ENCODE peak calls at places on chromosome 5, in four cellular contexts. One of them, this sample, is unnamed.

GRCh38 chr5:1378096-1378495 is 33.2 kb upstream of the CLPTM1L start:
- DNase-seq in AG04450: no peak
- DNase-seq in fibroblast of mammary gland: no peak
- DNase-seq in AG04449: no peak
- DNase-seq in this sample: no peak

GRCh38 chr5:10827571-10827970 is 66.5 kb upstream of the DAP start:
- DNase-seq in AG04450: no peak
- DNase-seq in fibroblast of mammary gland: no peak
- DNase-seq in AG04449: no peak
- DNase-seq in this sample: no peak

GRCh38 chr5:156934450-156935211 is 28.4 kb downstream of the TIMD4 start:
- DNase-seq in AG04450: no peak
- DNase-seq in fibroblast of mammary gland: peak
- DNase-seq in AG04449: no peak
- DNase-seq in this sample: no peak

GRCh38 chr5:107781451-107781850 is 110.7 kb upstream of the EFNA5 start:
- DNase-seq in AG04450: no peak
- DNase-seq in fibroblast of mammary gland: peak
- DNase-seq in AG04449: no peak
- DNase-seq in this sample: no peak

GRCh38 chr5:6410421-6410820 is 32.1 kb upstream of the MED10 start:
- DNase-seq in AG04450: no peak
- DNase-seq in fibroblast of mammary gland: no peak
- DNase-seq in AG04449: no peak
- DNase-seq in this sample: no peak

GRCh38 chr5:96588551-96588950 is 73.6 kb upstream of the CAST start:
- DNase-seq in AG04450: no peak
- DNase-seq in fibroblast of mammary gland: no peak
- DNase-seq in AG04449: no peak
- DNase-seq in this sample: no peak

GRCh38 chr5:9348296-9348996 is 197.4 kb downstream of the SEMA5A start:
- DNase-seq in AG04450: no peak
- DNase-seq in fibroblast of mammary gland: peak
- DNase-seq in AG04449: peak
- DNase-seq in this sample: no peak

GRCh38 chr5:50302815-50303490 is 138.1 kb downstream of the EMB start:
- DNase-seq in AG04450: no peak
- DNase-seq in fibroblast of mammary gland: peak
- DNase-seq in AG04449: peak
- DNase-seq in this sample: no peak

GRCh38 chr5:6719417-6719816 is 6.2 kb downstream of the TENT4A start:
- DNase-seq in AG04450: no peak
- DNase-seq in fibroblast of mammary gland: no peak
- DNase-seq in AG04449: no peak
- DNase-seq in this sample: no peak

GRCh38 chr5:14777187-14777586 is 94.4 kb downstream of the ANKH start:
- DNase-seq in AG04450: no peak
- DNase-seq in fibroblast of mammary gland: no peak
- DNase-seq in AG04449: no peak
- DNase-seq in this sample: no peak

GRCh38 chr5:66002415-66002814 is 76.0 kb downstream of the ERBIN start:
- DNase-seq in AG04450: no peak
- DNase-seq in fibroblast of mammary gland: no peak
- DNase-seq in AG04449: no peak
- DNase-seq in this sample: no peak

GRCh38 chr5:168819004-168819626 is 239.9 kb upstream of the PANK3 start:
- DNase-seq in AG04450: no peak
- DNase-seq in fibroblast of mammary gland: no peak
- DNase-seq in AG04449: no peak
- DNase-seq in this sample: no peak

GRCh38 chr5:50667079-50667652 is 729 bp downstream of the PARP8 start:
- DNase-seq in AG04450: no peak
- DNase-seq in fibroblast of mammary gland: peak
- DNase-seq in AG04449: no peak
- DNase-seq in this sample: peak

GRCh38 chr5:97545856-97546570 is 363.0 kb upstream of the RIOK2 start:
- DNase-seq in AG04450: no peak
- DNase-seq in fibroblast of mammary gland: peak
- DNase-seq in AG04449: no peak
- DNase-seq in this sample: no peak

GRCh38 chr5:171616002-171616780 is 169.4 kb upstream of the SMIM23 start:
- DNase-seq in AG04450: no peak
- DNase-seq in fibroblast of mammary gland: no peak
- DNase-seq in AG04449: no peak
- DNase-seq in this sample: no peak

GRCh38 chr5:72288923-72289322 is 31.1 kb downstream of the MRPS27 start:
- DNase-seq in AG04450: no peak
- DNase-seq in fibroblast of mammary gland: no peak
- DNase-seq in AG04449: no peak
- DNase-seq in this sample: peak

GRCh38 chr5:168449166-168449565 is 37.1 kb upstream of the RARS1 start:
- DNase-seq in AG04450: no peak
- DNase-seq in fibroblast of mammary gland: no peak
- DNase-seq in AG04449: no peak
- DNase-seq in this sample: no peak

GRCh38 chr5:181061645-181062044 is 21.6 kb downstream of the BTNL9 start:
- DNase-seq in AG04450: no peak
- DNase-seq in fibroblast of mammary gland: no peak
- DNase-seq in AG04449: no peak
- DNase-seq in this sample: no peak

GRCh38 chr5:1652873-1653707 is 129.3 kb upstream of the LPCAT1 start:
- DNase-seq in AG04450: no peak
- DNase-seq in fibroblast of mammary gland: no peak
- DNase-seq in AG04449: no peak
- DNase-seq in this sample: no peak

GRCh38 chr5:5303242-5303641 is 119.2 kb upstream of the ICE1 start:
- DNase-seq in AG04450: no peak
- DNase-seq in fibroblast of mammary gland: no peak
- DNase-seq in AG04449: no peak
- DNase-seq in this sample: no peak

GRCh38 chr5:113378960-113379541 is 55.7 kb downstream of the TSSK1B start:
- DNase-seq in AG04450: peak
- DNase-seq in fibroblast of mammary gland: peak
- DNase-seq in AG04449: peak
- DNase-seq in this sample: peak

GRCh38 chr5:131615953-131616352 is 19.1 kb downstream of the RAPGEF6 start:
- DNase-seq in AG04450: no peak
- DNase-seq in fibroblast of mammary gland: no peak
- DNase-seq in AG04449: no peak
- DNase-seq in this sample: no peak

GRCh38 chr5:11602298-11602697 is 301.9 kb downstream of the CTNND2 start:
- DNase-seq in AG04450: no peak
- DNase-seq in fibroblast of mammary gland: no peak
- DNase-seq in AG04449: no peak
- DNase-seq in this sample: no peak

GRCh38 chr5:41559184-41559583 is 48.8 kb upstream of the PLCXD3 start:
- DNase-seq in AG04450: no peak
- DNase-seq in fibroblast of mammary gland: no peak
- DNase-seq in AG04449: no peak
- DNase-seq in this sample: no peak

DNA sequence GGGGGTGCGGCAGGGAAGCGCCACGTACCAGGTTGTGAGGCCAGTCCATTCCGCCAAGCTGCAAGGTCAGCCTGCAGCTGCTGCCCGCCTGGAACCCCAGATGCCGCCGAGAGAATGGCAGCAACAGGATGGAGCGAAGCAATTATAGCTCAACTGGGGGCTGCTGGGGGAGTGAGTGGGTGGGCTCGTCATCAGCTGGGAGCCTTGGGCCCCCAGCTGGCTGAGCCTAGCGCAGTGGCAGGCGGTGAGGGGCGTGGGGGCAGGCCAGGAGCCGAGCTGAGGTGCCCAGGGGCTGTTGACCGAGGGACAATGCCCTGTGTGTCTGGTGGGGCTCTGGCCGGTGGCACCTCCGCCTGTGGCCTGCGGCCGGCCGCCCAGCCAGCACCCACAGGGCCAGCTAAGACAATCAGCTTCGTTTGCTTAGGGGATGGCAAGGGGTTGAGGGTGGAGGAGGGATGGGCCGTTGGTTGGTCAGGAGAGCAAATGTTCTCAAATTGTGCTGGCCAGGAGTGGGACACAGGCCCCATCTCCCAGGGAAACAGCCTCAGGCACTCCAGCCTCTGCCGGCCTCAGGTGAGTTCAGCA is at the start of gene IL17B:
- DNase-seq in AG04450: no peak
- DNase-seq in fibroblast of mammary gland: no peak
- DNase-seq in AG04449: no peak
- DNase-seq in this sample: no peak
- H3K4me3 ChIP-seq in AG04450: no peak
- H3K4me3 ChIP-seq in fibroblast of mammary gland: no peak
- H3K4me3 ChIP-seq in AG04449: no peak
- H3K4me3 ChIP-seq in this sample: no peak

DNA sequence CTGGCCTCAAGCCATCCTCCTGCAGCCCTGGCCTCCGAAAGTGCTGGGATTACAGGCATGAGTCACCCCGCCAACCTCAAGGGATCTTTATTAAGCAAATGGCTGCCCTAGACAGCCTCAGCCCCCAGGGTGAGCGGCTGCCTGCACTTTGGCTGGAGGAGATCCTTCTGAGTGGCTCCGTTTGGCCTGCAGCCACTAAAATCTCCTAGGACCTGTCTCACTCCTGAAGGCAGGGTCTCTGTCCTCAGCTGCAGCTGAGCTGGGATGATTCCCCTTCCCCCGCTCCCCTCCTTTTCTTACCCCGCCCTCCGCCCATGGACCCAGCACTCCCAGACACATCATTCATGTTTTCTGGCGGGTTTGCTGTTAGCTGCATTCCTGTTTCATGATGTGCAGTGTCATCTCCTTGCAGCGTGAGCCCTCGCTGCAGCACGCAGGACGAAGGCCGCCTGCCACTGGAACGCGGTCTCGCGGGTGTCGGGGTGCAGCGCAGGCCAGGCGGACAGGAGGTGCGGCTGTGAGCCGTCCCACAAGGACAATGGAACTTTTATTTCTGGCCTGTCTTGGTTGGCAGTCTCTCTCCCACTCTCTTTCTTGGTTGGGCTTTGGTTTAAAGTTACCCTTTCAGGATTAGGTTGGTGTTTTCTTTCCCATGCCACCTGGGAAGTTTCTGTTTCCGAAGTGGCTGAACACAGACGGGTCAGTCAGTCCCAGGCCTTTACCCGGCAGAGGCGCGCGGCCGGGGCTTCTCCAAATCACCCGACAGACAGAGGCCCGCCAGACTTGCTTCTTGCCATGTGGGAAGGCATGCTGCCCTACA is 137.1 kb downstream of the FOXD1 start:
- DNase-seq in AG04450: peak
- DNase-seq in fibroblast of mammary gland: peak
- DNase-seq in AG04449: peak
- DNase-seq in this sample: peak
- H3K4me3 ChIP-seq in AG04450: peak
- H3K4me3 ChIP-seq in fibroblast of mammary gland: peak
- H3K4me3 ChIP-seq in AG04449: peak
- H3K4me3 ChIP-seq in this sample: no peak

DNA sequence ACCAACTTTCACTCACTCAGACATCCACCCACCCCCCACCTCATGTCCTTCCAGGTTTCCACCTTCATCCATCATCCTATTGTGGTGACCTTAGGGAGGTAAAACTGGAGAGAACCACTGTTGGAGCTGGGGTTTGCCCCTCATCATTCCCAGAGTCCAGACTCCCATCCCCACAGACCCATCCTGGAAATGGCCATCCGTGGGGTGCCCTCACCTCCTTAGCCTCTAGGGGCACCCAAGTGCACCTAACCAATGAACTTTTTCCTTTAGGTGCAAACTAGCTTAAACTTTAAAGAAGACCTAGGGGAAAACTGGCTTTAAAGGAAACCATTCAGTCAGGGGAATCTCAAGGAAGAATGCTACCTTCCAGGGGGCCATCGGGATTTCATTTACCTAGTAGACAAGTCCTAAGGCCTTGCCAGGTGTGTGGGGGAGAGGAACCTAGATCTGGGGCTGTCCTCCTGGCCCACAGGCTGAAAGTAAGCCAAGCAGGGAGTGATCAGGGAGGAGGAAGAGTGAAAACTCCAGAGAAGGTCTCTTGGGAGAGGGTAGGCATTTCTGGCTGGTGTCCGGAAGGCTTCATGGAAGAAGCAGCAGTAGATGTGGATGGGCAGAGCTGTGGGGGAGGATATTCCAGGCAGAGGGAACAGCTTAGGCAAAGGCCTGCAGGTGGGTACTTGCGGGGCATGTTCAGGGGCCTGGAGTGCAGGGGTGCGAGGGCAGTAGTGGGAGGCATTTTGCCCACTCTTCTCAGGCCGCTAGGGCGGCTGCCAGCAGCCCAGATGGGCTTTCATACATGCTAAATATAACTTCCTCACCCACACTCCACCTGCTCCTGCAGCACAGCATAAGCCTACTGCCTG is 11.6 kb downstream of the RGS14 start:
- DNase-seq in AG04450: no peak
- DNase-seq in fibroblast of mammary gland: peak
- DNase-seq in AG04449: no peak
- DNase-seq in this sample: no peak
- H3K4me3 ChIP-seq in AG04450: no peak
- H3K4me3 ChIP-seq in fibroblast of mammary gland: no peak
- H3K4me3 ChIP-seq in AG04449: no peak
- H3K4me3 ChIP-seq in this sample: no peak

GRCh38 chr5:102453716-102454115 is 45.1 kb downstream of the SLCO6A1 start:
- DNase-seq in AG04450: no peak
- DNase-seq in fibroblast of mammary gland: no peak
- DNase-seq in AG04449: no peak
- DNase-seq in this sample: no peak
- H3K4me3 ChIP-seq in AG04450: no peak
- H3K4me3 ChIP-seq in fibroblast of mammary gland: no peak
- H3K4me3 ChIP-seq in AG04449: no peak
- H3K4me3 ChIP-seq in this sample: no peak

GRCh38 chr5:52945040-52945439 is 44.1 kb upstream of the ITGA2 start:
- DNase-seq in AG04450: no peak
- DNase-seq in fibroblast of mammary gland: no peak
- DNase-seq in AG04449: no peak
- DNase-seq in this sample: no peak
- H3K4me3 ChIP-seq in AG04450: peak
- H3K4me3 ChIP-seq in fibroblast of mammary gland: peak
- H3K4me3 ChIP-seq in AG04449: no peak
- H3K4me3 ChIP-seq in this sample: peak

DNA sequence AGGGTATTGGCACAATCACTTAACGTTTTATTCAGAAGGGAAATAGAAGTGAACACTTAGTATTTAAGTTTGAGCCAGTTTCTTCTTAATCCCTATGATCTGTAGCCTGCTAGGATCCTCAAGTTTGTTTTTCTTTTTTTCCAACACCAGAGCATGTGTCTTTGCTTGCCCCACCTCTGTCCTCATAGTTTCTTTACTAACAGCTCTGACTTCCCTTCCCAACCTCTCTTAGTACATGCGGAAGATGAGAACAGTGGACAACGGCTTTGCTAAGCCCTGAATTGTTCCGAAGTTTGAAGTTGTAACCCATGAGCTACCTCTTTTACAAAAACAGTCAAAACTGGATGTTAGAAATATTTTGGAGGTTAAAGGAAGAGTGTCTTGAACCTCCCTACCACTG is 61.7 kb upstream of the TAF11L2 start:
- DNase-seq in AG04450: no peak
- DNase-seq in fibroblast of mammary gland: no peak
- DNase-seq in AG04449: no peak
- DNase-seq in this sample: no peak
- H3K4me3 ChIP-seq in AG04450: no peak
- H3K4me3 ChIP-seq in fibroblast of mammary gland: no peak
- H3K4me3 ChIP-seq in AG04449: no peak
- H3K4me3 ChIP-seq in this sample: peak